ENCODE peak calls at places on chromosomes 16 and 17, in four cellular contexts. One of them, this sample, is unnamed.

GRCh38 chr17:47877368-47878034 is 18.5 kb upstream of the SP2 start:
- DNase-seq in PC-9: no peak
- DNase-seq in sciatic nerve: no peak
- DNase-seq in GM04504: no peak
- DNase-seq in this sample: no peak

GRCh38 chr17:28725166-28725659 is 820 bp downstream of the TLCD1 start:
- DNase-seq in PC-9: peak
- DNase-seq in sciatic nerve: no peak
- DNase-seq in GM04504: no peak
- DNase-seq in this sample: no peak

GRCh38 chr16:49529646-49530045 is 156.0 kb downstream of the C16orf78 start:
- DNase-seq in PC-9: no peak
- DNase-seq in sciatic nerve: no peak
- DNase-seq in GM04504: no peak
- DNase-seq in this sample: no peak

GRCh38 chr17:57537524-57538410 is 207.3 kb downstream of the CCDC182 start:
- DNase-seq in PC-9: no peak
- DNase-seq in sciatic nerve: no peak
- DNase-seq in GM04504: no peak
- DNase-seq in this sample: no peak

GRCh38 chr17:38981640-38982039 is 14.4 kb upstream of the FBXO47 start:
- DNase-seq in PC-9: no peak
- DNase-seq in sciatic nerve: no peak
- DNase-seq in GM04504: no peak
- DNase-seq in this sample: no peak

GRCh38 chr16:12468552-12468951 is 335.1 kb downstream of the CPPED1 start:
- DNase-seq in PC-9: no peak
- DNase-seq in sciatic nerve: no peak
- DNase-seq in GM04504: no peak
- DNase-seq in this sample: no peak

GRCh38 chr17:77320501-77321256 is 179.9 kb downstream of the SEC14L1 start:
- DNase-seq in PC-9: no peak
- DNase-seq in sciatic nerve: peak
- DNase-seq in GM04504: peak
- DNase-seq in this sample: no peak

GRCh38 chr16:85971877-85972638 is 73.1 kb downstream of the IRF8 start:
- DNase-seq in PC-9: no peak
- DNase-seq in sciatic nerve: no peak
- DNase-seq in GM04504: no peak
- DNase-seq in this sample: no peak

GRCh38 chr16:66705790-66706505 is 9.4 kb upstream of the CMTM4 start:
- DNase-seq in PC-9: no peak
- DNase-seq in sciatic nerve: peak
- DNase-seq in GM04504: no peak
- DNase-seq in this sample: no peak

GRCh38 chr16:47142469-47143328 is 1.0 kb downstream of the NETO2 start:
- DNase-seq in PC-9: no peak
- DNase-seq in sciatic nerve: no peak
- DNase-seq in GM04504: no peak
- DNase-seq in this sample: peak

GRCh38 chr16:67936124-67936875 is at the start of gene PSMB10:
- DNase-seq in PC-9: no peak
- DNase-seq in sciatic nerve: peak
- DNase-seq in GM04504: no peak
- DNase-seq in this sample: no peak

GRCh38 chr17:61160789-61161440 is 238.7 kb upstream of the TBX2 start:
- DNase-seq in PC-9: no peak
- DNase-seq in sciatic nerve: no peak
- DNase-seq in GM04504: no peak
- DNase-seq in this sample: no peak

GRCh38 chr17:60248618-60249516 is 99.1 kb downstream of the CA4 start:
- DNase-seq in PC-9: no peak
- DNase-seq in sciatic nerve: no peak
- DNase-seq in GM04504: no peak
- DNase-seq in this sample: no peak

GRCh38 chr16:83853834-83854233 is 45.1 kb upstream of the MLYCD start:
- DNase-seq in PC-9: no peak
- DNase-seq in sciatic nerve: no peak
- DNase-seq in GM04504: no peak
- DNase-seq in this sample: no peak

GRCh38 chr17:71412803-71413202 is 708.0 kb upstream of the SOX9 start:
- DNase-seq in PC-9: peak
- DNase-seq in sciatic nerve: no peak
- DNase-seq in GM04504: peak
- DNase-seq in this sample: no peak

GRCh38 chr17:57085448-57086068 is 512 bp downstream of the AKAP1 start:
- DNase-seq in PC-9: peak
- DNase-seq in sciatic nerve: peak
- DNase-seq in GM04504: no peak
- DNase-seq in this sample: peak

GRCh38 chr16:70396209-70396904 is 42.5 kb downstream of the ST3GAL2 start:
- DNase-seq in PC-9: no peak
- DNase-seq in sciatic nerve: no peak
- DNase-seq in GM04504: peak
- DNase-seq in this sample: no peak

GRCh38 chr16:12541672-12542071 is 262.0 kb downstream of the CPPED1 start:
- DNase-seq in PC-9: no peak
- DNase-seq in sciatic nerve: no peak
- DNase-seq in GM04504: no peak
- DNase-seq in this sample: no peak

GRCh38 chr16:68074850-68075249 is 10.3 kb upstream of the NFATC3 start:
- DNase-seq in PC-9: no peak
- DNase-seq in sciatic nerve: peak
- DNase-seq in GM04504: no peak
- DNase-seq in this sample: no peak

GRCh38 chr16:77307764-77308561 is 108.8 kb downstream of the SYCE1L start:
- DNase-seq in PC-9: peak
- DNase-seq in sciatic nerve: no peak
- DNase-seq in GM04504: peak
- DNase-seq in this sample: no peak

GRCh38 chr17:66018786-66019185 is 173.1 kb downstream of the CEP112 start:
- DNase-seq in PC-9: no peak
- DNase-seq in sciatic nerve: no peak
- DNase-seq in GM04504: no peak
- DNase-seq in this sample: no peak

GRCh38 chr16:86834451-86835035 is 256.2 kb downstream of the FOXL1 start:
- DNase-seq in PC-9: no peak
- DNase-seq in sciatic nerve: peak
- DNase-seq in GM04504: no peak
- DNase-seq in this sample: no peak

GRCh38 chr17:514584-514983 is 162.0 kb upstream of the RPH3AL start:
- DNase-seq in PC-9: no peak
- DNase-seq in sciatic nerve: no peak
- DNase-seq in GM04504: no peak
- DNase-seq in this sample: no peak

GRCh38 chr17:60464343-60464742 is 42.1 kb downstream of the CHCT1 start:
- DNase-seq in PC-9: no peak
- DNase-seq in sciatic nerve: no peak
- DNase-seq in GM04504: no peak
- DNase-seq in this sample: no peak

GRCh38 chr16:11107781-11108465 is 148.1 kb downstream of the SOCS1 start:
- DNase-seq in PC-9: no peak
- DNase-seq in sciatic nerve: no peak
- DNase-seq in GM04504: no peak
- DNase-seq in this sample: no peak

GRCh38 chr16:89525146-89525913 is 17.1 kb downstream of the SPG7 start:
- DNase-seq in PC-9: no peak
- DNase-seq in sciatic nerve: no peak
- DNase-seq in GM04504: no peak
- DNase-seq in this sample: no peak

GRCh38 chr17:2062571-2063183 is 7.8 kb downstream of the HIC1 start:
- DNase-seq in PC-9: no peak
- DNase-seq in sciatic nerve: peak
- DNase-seq in GM04504: no peak
- DNase-seq in this sample: no peak

GRCh38 chr16:75402821-75403475 is 30.4 kb downstream of the CFDP1 start:
- DNase-seq in PC-9: peak
- DNase-seq in sciatic nerve: no peak
- DNase-seq in GM04504: no peak
- DNase-seq in this sample: no peak

GRCh38 chr16:30615358-30616076 is 5.3 kb upstream of the ZNF689 start:
- DNase-seq in PC-9: peak
- DNase-seq in sciatic nerve: peak
- DNase-seq in GM04504: no peak
- DNase-seq in this sample: peak

GRCh38 chr17:38602862-38603785 is 2.6 kb downstream of the SRCIN1 start:
- DNase-seq in PC-9: no peak
- DNase-seq in sciatic nerve: no peak
- DNase-seq in GM04504: no peak
- DNase-seq in this sample: no peak